ENCODE peak calls at places on chromosomes 11 and 22, in eight cellular contexts. W is stimulated activated CD4-positive, alpha-beta T cell treated with anti-CD3 and anti-CD28 coated beads, TNF-alpha, amount 100 ng/mL, for 1 hour; K is NCI-H2081; B is ELF-1; E is coronary artery; P is non-pigmented ciliary epithelial cell; J is pons; Q is A549. V is an unnamed sample.

GRCh38 chr11:33040127-33040861 is 922 bp downstream of the TCP11L1 start:
- DNase-seq in W (no peak), K (no peak), B (no peak), E (no peak), P (no peak), J (peak; percentile 62), Q (peak; percentile 73), V (no peak)

GRCh38 chr11:2586091-2586792 is 113.6 kb downstream of the KCNQ1OT1 start:
- DNase-seq in W (no peak), K (no peak), B (no peak), E (no peak), P (no peak), J (no peak), Q (no peak), V (peak; percentile 24)

GRCh38 chr22:37549704-37550059 is 10.6 kb upstream of the CDC42EP1 start:
- DNase-seq in W (no peak), K (no peak), B (peak; percentile 65), E (peak; percentile 88), P (no peak), J (peak; percentile 93), Q (no peak), V (peak; percentile 57)

GRCh38 chr22:21448627-21449416 is 18.4 kb upstream of the TMEM191C start:
- DNase-seq in W (no peak), K (no peak), B (no peak), E (no peak), P (no peak), J (no peak), Q (no peak), V (peak; percentile 7)

GRCh38 chr22:27416553-27417427 is 384.8 kb downstream of the MN1 start:
- DNase-seq in W (no peak), K (peak; percentile 69), B (peak; percentile 69), E (no peak), P (peak; percentile 64), J (no peak), Q (peak; percentile 20), V (no peak)

GRCh38 chr22:43412808-43413785 is 1.3 kb downstream of the MPPED1 start:
- DNase-seq in W (no peak), K (peak; percentile 68), B (no peak), E (no peak), P (no peak), J (peak; percentile 48), Q (no peak), V (peak; percentile 10)

GRCh38 chr11:117919326-117920275 is 9.6 kb downstream of the TMPRSS13 start:
- DNase-seq in W (no peak), K (no peak), B (peak; percentile 52), E (no peak), P (no peak), J (no peak), Q (no peak), V (no peak)

GRCh38 chr11:111531156-111531555 is 9.4 kb upstream of the LAYN start:
- DNase-seq in W (no peak), K (no peak), B (no peak), E (no peak), P (no peak), J (peak; percentile 87), Q (no peak), V (no peak)

GRCh38 chr11:3156661-3157311 is 8.3 kb downstream of the OSBPL5 start:
- DNase-seq in W (no peak), K (no peak), B (no peak), E (no peak), P (no peak), J (no peak), Q (no peak), V (peak; percentile 41)

GRCh38 chr11:117595440-117595839 is 201.6 kb downstream of the DSCAML1 start:
- DNase-seq in W (no peak), K (no peak), B (no peak), E (no peak), P (no peak), J (no peak), Q (no peak), V (no peak)

GRCh38 chr22:22881116-22882032 is 6.2 kb upstream of the IGLL5 start:
- DNase-seq in W (no peak), K (peak; percentile 12), B (no peak), E (no peak), P (no peak), J (no peak), Q (no peak), V (no peak)

GRCh38 chr11:122807731-122808485 is 30.4 kb upstream of the CRTAM start:
- DNase-seq in W (no peak), K (no peak), B (no peak), E (no peak), P (no peak), J (no peak), Q (no peak), V (no peak)

GRCh38 chr22:43217285-43218030 is 30.5 kb upstream of the TTLL12 start:
- DNase-seq in W (no peak), K (no peak), B (peak; percentile 43), E (no peak), P (no peak), J (no peak), Q (no peak), V (no peak)

GRCh38 chr11:121117753-121118152 is 16.7 kb downstream of the TECTA start:
- DNase-seq in W (no peak), K (peak; percentile 13), B (no peak), E (no peak), P (no peak), J (no peak), Q (no peak), V (no peak)

GRCh38 chr11:110124605-110125004 is 31.4 kb downstream of the ZC3H12C start:
- DNase-seq in W (no peak), K (no peak), B (no peak), E (no peak), P (no peak), J (no peak), Q (no peak), V (no peak)

GRCh38 chr22:48860557-48860956 is 967.1 kb downstream of the BRD1 start:
- DNase-seq in W (no peak), K (no peak), B (no peak), E (no peak), P (no peak), J (no peak), Q (no peak), V (no peak)

GRCh38 chr11:122159173-122159701 is 43.2 kb upstream of the BLID start:
- DNase-seq in W (no peak), K (peak; percentile 57), B (peak; percentile 15), E (no peak), P (no peak), J (peak; percentile 84), Q (peak; percentile 23), V (peak; percentile 39)

GRCh38 chr11:2137202-2138071 is 1.8 kb downstream of the IGF2 start:
- DNase-seq in W (no peak), K (no peak), B (peak; percentile 66), E (no peak), P (no peak), J (no peak), Q (peak; percentile 76), V (peak; percentile 79)

GRCh38 chr11:20310137-20310536 is 53.4 kb upstream of the HTATIP2 start:
- DNase-seq in W (no peak), K (peak; percentile 43), B (no peak), E (no peak), P (no peak), J (peak; percentile 94), Q (no peak), V (no peak)

GRCh38 chr11:57913713-57914704 is 109.7 kb upstream of the OR9Q1 start:
- DNase-seq in W (no peak), K (no peak), B (no peak), E (no peak), P (no peak), J (no peak), Q (no peak), V (no peak)

GRCh38 chr22:40156001-40156516 is 21.7 kb upstream of the TNRC6B start:
- DNase-seq in W (no peak), K (peak; percentile 89), B (peak; percentile 63), E (no peak), P (no peak), J (no peak), Q (peak; percentile 80), V (no peak)

GRCh38 chr11:75342966-75343870 is 8.2 kb downstream of the ARRB1 start:
- DNase-seq in W (no peak), K (no peak), B (peak; percentile 87), E (peak; percentile 66), P (no peak), J (no peak), Q (peak; percentile 94), V (no peak)

GRCh38 chr22:45919504-45920286 is 57.3 kb downstream of the WNT7B start:
- DNase-seq in W (no peak), K (no peak), B (no peak), E (no peak), P (no peak), J (no peak), Q (no peak), V (no peak)

GRCh38 chr22:35995772-35996171 is 32.9 kb downstream of the RBFOX2 start:
- DNase-seq in W (no peak), K (no peak), B (peak; percentile 43), E (peak; percentile 87), P (peak; percentile 71), J (no peak), Q (no peak), V (peak; percentile 79)

GRCh38 chr22:49155809-49156580 is 671.7 kb downstream of the BRD1 start:
- DNase-seq in W (no peak), K (peak; percentile 20), B (no peak), E (no peak), P (no peak), J (no peak), Q (no peak), V (no peak)

GRCh38 chr11:131235328-131236298 is 134.8 kb upstream of the NTM start:
- DNase-seq in W (no peak), K (no peak), B (no peak), E (no peak), P (no peak), J (no peak), Q (no peak), V (no peak)

GRCh38 chr11:124748481-124749338 is 3.3 kb downstream of the VSIG2 start:
- DNase-seq in W (no peak), K (no peak), B (no peak), E (no peak), P (no peak), J (no peak), Q (no peak), V (no peak)

GRCh38 chr11:64357904-64358535 is 942 bp upstream of the RPS6KA4 start:
- DNase-seq in W (no peak), K (no peak), B (no peak), E (peak; percentile 74), P (no peak), J (no peak), Q (peak; percentile 56), V (no peak)

GRCh38 chr11:12052676-12053605 is 44.5 kb upstream of the DKK3 start:
- DNase-seq in W (no peak), K (no peak), B (peak; percentile 44), E (no peak), P (no peak), J (no peak), Q (peak; percentile 57), V (no peak)

GRCh38 chr22:45212306-45212709 is 28.4 kb downstream of the KIAA0930 start:
- DNase-seq in W (no peak), K (no peak), B (peak; percentile 79), E (peak; percentile 96), P (peak; percentile 62), J (peak; percentile 95), Q (peak; percentile 74), V (peak; percentile 88)

GRCh38 chr11:91081440-91082088 is 858.7 kb upstream of the CHORDC1 start:
- DNase-seq in W (no peak), K (no peak), B (no peak), E (no peak), P (no peak), J (peak; percentile 9), Q (peak; percentile 26), V (no peak)

GRCh38 chr11:16832193-16832539 is 93.7 kb downstream of the C11orf58 start:
- DNase-seq in W (no peak), K (no peak), B (no peak), E (no peak), P (no peak), J (no peak), Q (no peak), V (no peak)

GRCh38 chr11:71305451-71306125 is 53.2 kb upstream of the SHANK2 start:
- DNase-seq in W (no peak), K (no peak), B (no peak), E (peak; percentile 68), P (no peak), J (no peak), Q (no peak), V (no peak)

GRCh38 chr11:12182650-12183511 is 72.5 kb downstream of the MICAL2 start:
- DNase-seq in W (no peak), K (no peak), B (peak; percentile 84), E (peak; percentile 74), P (peak; percentile 98), J (no peak), Q (peak; percentile 89), V (peak; percentile 68)

V was measured in Right ventricle myocardium superior.